ENCODE peak calls at places on chromosomes 4 and X, in nine cellular contexts. G is AG04449; W is NB4; I is Calu3; K is DMS153; O is CD8-positive, alpha-beta memory T cell; R is GM03348; V is C1 segment of cervical spinal cord; B is effector CD4-positive, alpha-beta T cell. T is an unnamed sample.

GRCh38 chrX:42384956-42385355 is 393.0 kb downstream of the PPP1R2C start:
- DNase-seq in G (no peak), W (no peak), I (peak), K (no peak), O (no peak), R (no peak), V (no peak), B (no peak), T (no peak)

GRCh38 chr4:139177049-139177887 is at the start of gene ELF2:
- DNase-seq in G (no peak), W (peak), I (peak), K (peak), O (peak), R (peak), V (peak), B (peak), T (peak)

GRCh38 chrX:143568467-143568866 is 51.2 kb upstream of the SPANXN3 start:
- DNase-seq in G (no peak), W (no peak), I (no peak), K (no peak), O (no peak), R (no peak), V (no peak), B (no peak), T (no peak)

GRCh38 chr4:138655970-138656369 is 359.6 kb upstream of the NOCT start:
- DNase-seq in G (no peak), W (no peak), I (no peak), K (no peak), O (no peak), R (no peak), V (no peak), B (no peak), T (no peak)

GRCh38 chr4:139223682-139224317 is 46.8 kb upstream of the ELF2 start:
- DNase-seq in G (peak), W (peak), I (no peak), K (no peak), O (no peak), R (peak), V (no peak), B (no peak), T (no peak)

GRCh38 chrX:151715735-151716134 is at the start of gene FATE1:
- DNase-seq in G (no peak), W (no peak), I (no peak), K (no peak), O (no peak), R (no peak), V (no peak), B (no peak), T (no peak)

GRCh38 chr4:24808261-24808660 is 12.9 kb downstream of the SOD3 start:
- DNase-seq in G (no peak), W (no peak), I (no peak), K (no peak), O (no peak), R (no peak), V (no peak), B (no peak), T (no peak)

GRCh38 chr4:73051625-73052024 is 17.9 kb downstream of the COX18 start:
- DNase-seq in G (no peak), W (no peak), I (no peak), K (no peak), O (no peak), R (no peak), V (no peak), B (no peak), T (no peak)

GRCh38 chrX:111680988-111681779 is at the start of gene ALG13:
- DNase-seq in G (peak), W (peak), I (peak), K (peak), O (peak), R (peak), V (peak), B (peak), T (peak)

GRCh38 chr4:6275898-6276563 is 6.4 kb downstream of the WFS1 start:
- DNase-seq in G (no peak), W (no peak), I (no peak), K (no peak), O (no peak), R (no peak), V (peak), B (no peak), T (no peak)

GRCh38 chr4:168059251-168059650 is 33.1 kb upstream of the ANXA10 start:
- DNase-seq in G (peak), W (no peak), I (no peak), K (no peak), O (no peak), R (peak), V (no peak), B (no peak), T (no peak)

GRCh38 chr4:86302242-86302641 is 57.6 kb downstream of the MAPK10 start:
- DNase-seq in G (no peak), W (no peak), I (no peak), K (peak), O (no peak), R (no peak), V (peak), B (no peak), T (peak)

GRCh38 chr4:136400829-136401228 is 1131.5 kb downstream of the PCDH18 start:
- DNase-seq in G (no peak), W (no peak), I (no peak), K (no peak), O (no peak), R (no peak), V (no peak), B (no peak), T (no peak)

GRCh38 chr4:80081566-80081965 is 8.5 kb upstream of the ANTXR2 start:
- DNase-seq in G (no peak), W (no peak), I (no peak), K (no peak), O (no peak), R (no peak), V (no peak), B (no peak), T (no peak)

GRCh38 chr4:123398803-123399637 is 2.4 kb downstream of the SPRY1 start:
- DNase-seq in G (no peak), W (peak), I (peak), K (peak), O (peak), R (peak), V (peak), B (peak), T (no peak)

GRCh38 chr4:7134737-7135388 is 57.5 kb upstream of the SORCS2 start:
- DNase-seq in G (peak), W (peak), I (no peak), K (no peak), O (no peak), R (peak), V (no peak), B (no peak), T (no peak)

GRCh38 chr4:52958232-52958631 is 96.1 kb downstream of the RASL11B start:
- DNase-seq in G (no peak), W (no peak), I (no peak), K (no peak), O (no peak), R (no peak), V (no peak), B (no peak), T (no peak)

GRCh38 chr4:158821228-158822009 is 52.6 kb downstream of the FNIP2 start:
- DNase-seq in G (no peak), W (no peak), I (no peak), K (no peak), O (no peak), R (peak), V (no peak), B (no peak), T (no peak)

GRCh38 chrX:53047228-53047627 is 1.4 kb upstream of the GPR173 start:
- DNase-seq in G (no peak), W (peak), I (no peak), K (no peak), O (no peak), R (no peak), V (no peak), B (no peak), T (peak)

GRCh38 chrX:107442914-107443527 is 6.4 kb upstream of the FRMPD3 start:
- DNase-seq in G (no peak), W (no peak), I (peak), K (no peak), O (no peak), R (no peak), V (no peak), B (no peak), T (no peak)

GRCh38 chr4:189940178-189941004 is at the start of gene FRG1:
- DNase-seq in G (peak), W (peak), I (peak), K (no peak), O (peak), R (peak), V (no peak), B (peak), T (no peak)

GRCh38 chr4:125664091-125664767 is 349.5 kb downstream of the FAT4 start:
- DNase-seq in G (no peak), W (no peak), I (no peak), K (no peak), O (no peak), R (no peak), V (no peak), B (no peak), T (no peak)

GRCh38 chrX:79719568-79720231 is 294.9 kb upstream of the TBX22 start:
- DNase-seq in G (no peak), W (no peak), I (no peak), K (no peak), O (no peak), R (no peak), V (no peak), B (no peak), T (no peak)

GRCh38 chr4:162392938-162393337 is 229.1 kb upstream of the FSTL5 start:
- DNase-seq in G (no peak), W (no peak), I (no peak), K (no peak), O (no peak), R (no peak), V (no peak), B (no peak), T (no peak)

GRCh38 chr4:128076465-128076864 is 15.4 kb downstream of the LARP1B start:
- DNase-seq in G (no peak), W (no peak), I (no peak), K (no peak), O (no peak), R (no peak), V (no peak), B (no peak), T (no peak)

GRCh38 chr4:17680985-17681920 is 66.8 kb downstream of the MED28 start:
- DNase-seq in G (no peak), W (no peak), I (no peak), K (no peak), O (no peak), R (no peak), V (no peak), B (no peak), T (no peak)

GRCh38 chr4:113316879-113317278 is 267.4 kb downstream of the ANK2 start:
- DNase-seq in G (no peak), W (no peak), I (no peak), K (peak), O (peak), R (no peak), V (no peak), B (no peak), T (no peak)

GRCh38 chr4:117770269-117771087 is 263.8 kb upstream of the NDST3 start:
- DNase-seq in G (no peak), W (no peak), I (no peak), K (no peak), O (no peak), R (no peak), V (no peak), B (no peak), T (no peak)

GRCh38 chrX:73916931-73917657 is 354.1 kb downstream of the CHIC1 start:
- DNase-seq in G (peak), W (peak), I (no peak), K (no peak), O (no peak), R (peak), V (no peak), B (no peak), T (no peak)

GRCh38 chr4:152690706-152691651 is 11.2 kb upstream of the TMEM154 start:
- DNase-seq in G (no peak), W (no peak), I (no peak), K (peak), O (no peak), R (no peak), V (no peak), B (no peak), T (no peak)

GRCh38 chr4:147019061-147019460 is 73.4 kb upstream of the TTC29 start:
- DNase-seq in G (no peak), W (peak), I (peak), K (no peak), O (peak), R (peak), V (peak), B (peak), T (peak)

GRCh38 chr4:110184791-110185155 is 13.6 kb downstream of the ELOVL6 start:
- DNase-seq in G (no peak), W (no peak), I (no peak), K (no peak), O (no peak), R (no peak), V (no peak), B (no peak), T (no peak)

GRCh38 chr4:2432991-2433530 is 14.3 kb downstream of the CFAP99 start:
- DNase-seq in G (no peak), W (no peak), I (no peak), K (no peak), O (no peak), R (no peak), V (peak), B (no peak), T (no peak)

GRCh38 chr4:111991797-111992196 is 153.5 kb upstream of the FAM241A start:
- DNase-seq in G (no peak), W (peak), I (peak), K (no peak), O (no peak), R (peak), V (no peak), B (no peak), T (no peak)

GRCh38 chr4:21366312-21366711 is 582.3 kb downstream of the KCNIP4 start:
- DNase-seq in G (no peak), W (no peak), I (no peak), K (no peak), O (no peak), R (no peak), V (no peak), B (no peak), T (no peak)

GRCh38 chr4:119138046-119138445 is 2.4 kb downstream of the MYOZ2 start:
- DNase-seq in G (no peak), W (no peak), I (no peak), K (no peak), O (no peak), R (peak), V (no peak), B (no peak), T (no peak)

GRCh38 chrX:148609766-148610698 is 109.6 kb downstream of the AFF2 start:
- DNase-seq in G (no peak), W (peak), I (peak), K (peak), O (no peak), R (no peak), V (no peak), B (no peak), T (no peak)

GRCh38 chr4:52997132-52997416 is 135.0 kb downstream of the RASL11B start:
- DNase-seq in G (no peak), W (no peak), I (no peak), K (no peak), O (no peak), R (no peak), V (no peak), B (no peak), T (no peak)

GRCh38 chrX:109840585-109840984 is 107.5 kb upstream of the ACSL4 start:
- DNase-seq in G (peak), W (peak), I (peak), K (no peak), O (no peak), R (peak), V (no peak), B (no peak), T (no peak)

T was measured in SHP77.